ENCODE peak calls at places on chromosomes 11 and 22, in ten cellular contexts. One of them, this sample, is unnamed.

GRCh38 chr22:22578702-22579424 is 19.8 kb upstream of the PRAME start:
- DNase-seq in activated T-cell treated with anti-CD3 and anti-CD28 coated beads, Interleukin-2, amount 50 U/mL, for 72 hours: no peak
- DNase-seq in left cardiac atrium: peak; percentile 36
- DNase-seq in head of caudate nucleus: no peak
- DNase-seq in T-helper 1 cell: no peak
- DNase-seq in T-cell: no peak
- DNase-seq in amniotic stem cell: no peak
- DNase-seq in GM06990: no peak
- DNase-seq in cerebellum: no peak
- DNase-seq in cardiac fibroblast: peak; percentile 46
- DNase-seq in this sample: no peak

GRCh38 chr11:3201677-3202181 is 16.9 kb downstream of the MRGPRG start:
- DNase-seq in cardiac fibroblast: no peak
- DNase-seq in activated T-cell treated with anti-CD3 and anti-CD28 coated beads, Interleukin-2, amount 50 U/mL, for 72 hours: no peak
- DNase-seq in left cardiac atrium: no peak
- DNase-seq in head of caudate nucleus: no peak
- DNase-seq in GM06990: no peak
- DNase-seq in T-helper 1 cell: no peak
- DNase-seq in T-cell: no peak
- DNase-seq in amniotic stem cell: no peak
- DNase-seq in cerebellum: no peak
- DNase-seq in this sample: no peak

GRCh38 chr22:38437416-38437815 is 17.6 kb downstream of the KCNJ4 start:
- DNase-seq in T-cell: no peak
- DNase-seq in activated T-cell treated with anti-CD3 and anti-CD28 coated beads, Interleukin-2, amount 50 U/mL, for 72 hours: no peak
- DNase-seq in head of caudate nucleus: no peak
- DNase-seq in T-helper 1 cell: no peak
- DNase-seq in cardiac fibroblast: no peak
- DNase-seq in cerebellum: no peak
- DNase-seq in GM06990: no peak
- DNase-seq in left cardiac atrium: no peak
- DNase-seq in amniotic stem cell: no peak
- DNase-seq in this sample: no peak

GRCh38 chr11:34449013-34449412 is 10.3 kb downstream of the CAT start:
- DNase-seq in left cardiac atrium: no peak
- DNase-seq in T-cell: no peak
- DNase-seq in activated T-cell treated with anti-CD3 and anti-CD28 coated beads, Interleukin-2, amount 50 U/mL, for 72 hours: no peak
- DNase-seq in cerebellum: no peak
- DNase-seq in GM06990: no peak
- DNase-seq in head of caudate nucleus: no peak
- DNase-seq in amniotic stem cell: no peak
- DNase-seq in T-helper 1 cell: no peak
- DNase-seq in cardiac fibroblast: no peak
- DNase-seq in this sample: no peak

GRCh38 chr11:45097721-45098493 is 48.5 kb upstream of the PRDM11 start:
- DNase-seq in T-cell: no peak
- DNase-seq in activated T-cell treated with anti-CD3 and anti-CD28 coated beads, Interleukin-2, amount 50 U/mL, for 72 hours: peak; percentile 36
- DNase-seq in cardiac fibroblast: peak; percentile 87
- DNase-seq in left cardiac atrium: peak; percentile 72
- DNase-seq in cerebellum: peak; percentile 63
- DNase-seq in head of caudate nucleus: no peak
- DNase-seq in T-helper 1 cell: peak; percentile 40
- DNase-seq in GM06990: no peak
- DNase-seq in amniotic stem cell: no peak
- DNase-seq in this sample: no peak

GRCh38 chr11:34345012-34345804 is 12.6 kb downstream of the ABTB2 start:
- DNase-seq in GM06990: no peak
- DNase-seq in amniotic stem cell: no peak
- DNase-seq in left cardiac atrium: peak; percentile 54
- DNase-seq in T-helper 1 cell: no peak
- DNase-seq in T-cell: no peak
- DNase-seq in head of caudate nucleus: no peak
- DNase-seq in cardiac fibroblast: peak; percentile 77
- DNase-seq in cerebellum: no peak
- DNase-seq in activated T-cell treated with anti-CD3 and anti-CD28 coated beads, Interleukin-2, amount 50 U/mL, for 72 hours: no peak
- DNase-seq in this sample: no peak

GRCh38 chr22:22692707-22693530 is 48.5 kb downstream of the GGTLC2 start:
- DNase-seq in head of caudate nucleus: no peak
- DNase-seq in left cardiac atrium: no peak
- DNase-seq in amniotic stem cell: no peak
- DNase-seq in cerebellum: no peak
- DNase-seq in T-cell: peak; percentile 53
- DNase-seq in GM06990: peak; percentile 22
- DNase-seq in cardiac fibroblast: peak; percentile 64
- DNase-seq in T-helper 1 cell: peak; percentile 69
- DNase-seq in activated T-cell treated with anti-CD3 and anti-CD28 coated beads, Interleukin-2, amount 50 U/mL, for 72 hours: peak; percentile 69
- DNase-seq in this sample: no peak

GRCh38 chr11:110046759-110047386 is 46.3 kb upstream of the ZC3H12C start:
- DNase-seq in head of caudate nucleus: no peak
- DNase-seq in GM06990: no peak
- DNase-seq in amniotic stem cell: no peak
- DNase-seq in T-helper 1 cell: no peak
- DNase-seq in cerebellum: no peak
- DNase-seq in left cardiac atrium: no peak
- DNase-seq in activated T-cell treated with anti-CD3 and anti-CD28 coated beads, Interleukin-2, amount 50 U/mL, for 72 hours: no peak
- DNase-seq in T-cell: no peak
- DNase-seq in cardiac fibroblast: no peak
- DNase-seq in this sample: no peak

GRCh38 chr22:43174941-43175531 is 11.9 kb downstream of the TTLL12 start:
- DNase-seq in T-cell: no peak
- DNase-seq in left cardiac atrium: no peak
- DNase-seq in amniotic stem cell: no peak
- DNase-seq in activated T-cell treated with anti-CD3 and anti-CD28 coated beads, Interleukin-2, amount 50 U/mL, for 72 hours: no peak
- DNase-seq in cerebellum: no peak
- DNase-seq in GM06990: no peak
- DNase-seq in cardiac fibroblast: no peak
- DNase-seq in T-helper 1 cell: no peak
- DNase-seq in head of caudate nucleus: no peak
- DNase-seq in this sample: no peak

GRCh38 chr11:115391598-115391997 is 112.6 kb downstream of the CADM1 start:
- DNase-seq in amniotic stem cell: no peak
- DNase-seq in cerebellum: no peak
- DNase-seq in GM06990: no peak
- DNase-seq in left cardiac atrium: no peak
- DNase-seq in head of caudate nucleus: no peak
- DNase-seq in T-cell: no peak
- DNase-seq in T-helper 1 cell: no peak
- DNase-seq in cardiac fibroblast: no peak
- DNase-seq in activated T-cell treated with anti-CD3 and anti-CD28 coated beads, Interleukin-2, amount 50 U/mL, for 72 hours: no peak
- DNase-seq in this sample: no peak

GRCh38 chr11:8584096-8584495 is 9.9 kb downstream of the STK33 start:
- DNase-seq in T-helper 1 cell: no peak
- DNase-seq in amniotic stem cell: no peak
- DNase-seq in left cardiac atrium: no peak
- DNase-seq in activated T-cell treated with anti-CD3 and anti-CD28 coated beads, Interleukin-2, amount 50 U/mL, for 72 hours: no peak
- DNase-seq in GM06990: no peak
- DNase-seq in T-cell: no peak
- DNase-seq in cerebellum: no peak
- DNase-seq in cardiac fibroblast: no peak
- DNase-seq in head of caudate nucleus: no peak
- DNase-seq in this sample: no peak

GRCh38 chr22:23909258-23909898 is 15.2 kb downstream of the MIF start:
- DNase-seq in activated T-cell treated with anti-CD3 and anti-CD28 coated beads, Interleukin-2, amount 50 U/mL, for 72 hours: no peak
- DNase-seq in GM06990: no peak
- DNase-seq in T-helper 1 cell: no peak
- DNase-seq in left cardiac atrium: no peak
- DNase-seq in head of caudate nucleus: no peak
- DNase-seq in cerebellum: peak; percentile 70
- DNase-seq in amniotic stem cell: no peak
- DNase-seq in T-cell: no peak
- DNase-seq in cardiac fibroblast: peak; percentile 54
- DNase-seq in this sample: no peak

GRCh38 chr22:31001124-31001770 is 32.2 kb downstream of the TUG1 start:
- DNase-seq in cardiac fibroblast: no peak
- DNase-seq in left cardiac atrium: no peak
- DNase-seq in amniotic stem cell: no peak
- DNase-seq in activated T-cell treated with anti-CD3 and anti-CD28 coated beads, Interleukin-2, amount 50 U/mL, for 72 hours: no peak
- DNase-seq in T-helper 1 cell: no peak
- DNase-seq in head of caudate nucleus: no peak
- DNase-seq in T-cell: no peak
- DNase-seq in GM06990: no peak
- DNase-seq in cerebellum: no peak
- DNase-seq in this sample: no peak

GRCh38 chr22:38795569-38795968 is 1.6 kb upstream of the DNAL4 start:
- DNase-seq in T-cell: no peak
- DNase-seq in head of caudate nucleus: no peak
- DNase-seq in cerebellum: no peak
- DNase-seq in left cardiac atrium: no peak
- DNase-seq in activated T-cell treated with anti-CD3 and anti-CD28 coated beads, Interleukin-2, amount 50 U/mL, for 72 hours: no peak
- DNase-seq in T-helper 1 cell: no peak
- DNase-seq in cardiac fibroblast: no peak
- DNase-seq in amniotic stem cell: no peak
- DNase-seq in GM06990: no peak
- DNase-seq in this sample: no peak

GRCh38 chr11:27209562-27210005 is 153.4 kb downstream of the CCDC34 start:
- DNase-seq in amniotic stem cell: no peak
- DNase-seq in T-cell: no peak
- DNase-seq in cerebellum: no peak
- DNase-seq in activated T-cell treated with anti-CD3 and anti-CD28 coated beads, Interleukin-2, amount 50 U/mL, for 72 hours: no peak
- DNase-seq in GM06990: no peak
- DNase-seq in left cardiac atrium: peak; percentile 65
- DNase-seq in cardiac fibroblast: peak; percentile 88
- DNase-seq in head of caudate nucleus: no peak
- DNase-seq in T-helper 1 cell: no peak
- DNase-seq in this sample: no peak